ENCODE peak calls at places on chromosomes 7 and 10, in four cellular contexts. N, M, B and X are unnamed samples.

GRCh38 chr10:75572478-75572877 is 141.1 kb downstream of the LRMDA start:
- DNase-seq in N (no peak), M (no peak), B (no peak), X (no peak)

GRCh38 chr10:69642747-69643146 is 12.7 kb downstream of the FAM241B start:
- DNase-seq in N (no peak), M (no peak), B (no peak), X (no peak)

GRCh38 chr10:111233439-111233838 is 156.6 kb downstream of the ADRA2A start:
- DNase-seq in N (no peak), M (no peak), B (no peak), X (no peak)

GRCh38 chr7:3955026-3955425 is 654.0 kb downstream of the SDK1 start:
- DNase-seq in N (no peak), M (no peak), B (no peak), X (no peak)

GRCh38 chr10:84008878-84009277 is 130.4 kb upstream of the GHITM start:
- DNase-seq in N (no peak), M (peak), B (peak), X (no peak)

GRCh38 chr7:24102988-24103387 is 181.0 kb upstream of the NPY start:
- DNase-seq in N (no peak), M (no peak), B (no peak), X (no peak)

GRCh38 chr10:96683065-96683464 is 37.2 kb downstream of the PIK3AP1 start:
- DNase-seq in N (no peak), M (no peak), B (no peak), X (no peak)

GRCh38 chr10:7948601-7949000 is 105.9 kb upstream of the GATA3 start:
- DNase-seq in N (no peak), M (peak), B (no peak), X (no peak)

GRCh38 chr10:61271127-61271780 is 181.9 kb downstream of the TMEM26 start:
- DNase-seq in N (peak), M (peak), B (no peak), X (no peak)

GRCh38 chr7:117158941-117159705 is 163.7 kb downstream of the WNT2 start:
- DNase-seq in N (no peak), M (no peak), B (no peak), X (no peak)

GRCh38 chr10:122127943-122128342 is 139.0 kb downstream of the TACC2 start:
- DNase-seq in N (no peak), M (peak), B (no peak), X (no peak)

GRCh38 chr7:42511027-42511426 is 274.0 kb upstream of the GLI3 start:
- DNase-seq in N (no peak), M (no peak), B (no peak), X (no peak)

GRCh38 chr7:90303241-90303640 is 17.9 kb downstream of the FAM237B start:
- DNase-seq in N (no peak), M (no peak), B (no peak), X (no peak)

GRCh38 chr10:102133373-102134195 is 744 bp downstream of the PPRC1 start:
- DNase-seq in N (peak), M (peak), B (peak), X (no peak)

GRCh38 chr10:122850705-122851640 is 5.3 kb upstream of the CUZD1 start:
- DNase-seq in N (no peak), M (peak), B (no peak), X (no peak)

GRCh38 chr10:125683063-125683462 is at the start of gene TEX36:
- DNase-seq in N (no peak), M (no peak), B (no peak), X (no peak)

GRCh38 chr7:47095906-47096305 is 486.0 kb downstream of the TNS3 start:
- DNase-seq in N (no peak), M (no peak), B (no peak), X (no peak)

GRCh38 chr10:25261571-25261970 is 86.8 kb downstream of the GPR158 start:
- DNase-seq in N (no peak), M (no peak), B (no peak), X (no peak)

GRCh38 chr7:139583826-139584553 is 60.5 kb downstream of the CLEC2L start:
- DNase-seq in N (no peak), M (no peak), B (no peak), X (no peak)

GRCh38 chr10:77862595-77862994 is 64.0 kb downstream of the DLG5 start:
- DNase-seq in N (no peak), M (no peak), B (no peak), X (no peak)

GRCh38 chr10:3784510-3785250 is at the start of gene KLF6:
- DNase-seq in N (no peak), M (no peak), B (peak), X (no peak)

GRCh38 chr10:112631501-112632410 is 184.7 kb downstream of the VTI1A start:
- DNase-seq in N (peak), M (no peak), B (no peak), X (no peak)

GRCh38 chr7:131538071-131538790 is 18.2 kb downstream of the PODXL start:
- DNase-seq in N (no peak), M (peak), B (no peak), X (no peak)

GRCh38 chr10:61397175-61397986 is 55.8 kb downstream of the TMEM26 start:
- DNase-seq in N (no peak), M (peak), B (no peak), X (no peak)

GRCh38 chr7:55066479-55066878 is 47.7 kb downstream of the EGFR start:
- DNase-seq in N (peak), M (no peak), B (no peak), X (no peak)

GRCh38 chr10:59805043-59805442 is 51.8 kb upstream of the MRLN start:
- DNase-seq in N (peak), M (no peak), B (peak), X (no peak)

GRCh38 chr10:125848371-125848770 is 25.0 kb downstream of the BCCIP start:
- DNase-seq in N (no peak), M (no peak), B (no peak), X (no peak)

GRCh38 chr10:14259696-14260595 is 70.8 kb downstream of the FRMD4A start:
- DNase-seq in N (peak), M (no peak), B (no peak), X (no peak)

GRCh38 chr10:102055647-102056419 is at the start of gene ARMH3:
- DNase-seq in N (peak), M (peak), B (peak), X (peak)

GRCh38 chr10:97321032-97321806 is 2.1 kb downstream of the FRAT1 start:
- DNase-seq in N (no peak), M (peak), B (no peak), X (no peak)

GRCh38 chr7:76329479-76329878 is 27.0 kb downstream of the HSPB1 start:
- DNase-seq in N (no peak), M (no peak), B (no peak), X (no peak)

GRCh38 chr7:139523199-139523941 is at the start of gene CLEC2L:
- DNase-seq in N (no peak), M (no peak), B (peak), X (no peak)

GRCh38 chr7:40658731-40659130 is 523.9 kb downstream of the SUGCT start:
- DNase-seq in N (no peak), M (no peak), B (no peak), X (no peak)

GRCh38 chr10:35271086-35271834 is 65.0 kb upstream of the CCNY start:
- DNase-seq in N (no peak), M (no peak), B (no peak), X (no peak)
- H2AFZ ChIP-seq in N (no peak), M (no peak), B (no peak), X (no peak)

GRCh38 chr7:95687759-95688343 is 84.5 kb upstream of the DYNC1I1 start:
- DNase-seq in N (peak), M (peak), B (peak), X (no peak)

GRCh38 chr7:95684037-95684436 is 87.7 kb upstream of the PDK4 start:
- DNase-seq in N (peak), M (peak), B (no peak), X (no peak)

GRCh38 chr7:95682913-95683312 is 86.6 kb upstream of the PDK4 start:
- DNase-seq in N (no peak), M (no peak), B (no peak), X (no peak)

GRCh38 chr7:95686109-95686508 is 86.2 kb upstream of the DYNC1I1 start:
- DNase-seq in N (peak), M (peak), B (no peak), X (no peak)

GRCh38 chr7:95684505-95684904 is 87.8 kb upstream of the DYNC1I1 start:
- DNase-seq in N (no peak), M (no peak), B (no peak), X (no peak)
- TF ChIP-seq MYC in N (no peak), M (no peak), B (no peak), X (no peak)

GRCh38 chr10:110010076-110011069 is 2.6 kb downstream of the ADD3 start:
- DNase-seq in N (peak), M (no peak), B (no peak), X (peak)

GRCh38 chr10:110016037-110016436 is 8.3 kb downstream of the ADD3 start:
- DNase-seq in N (peak), M (peak), B (no peak), X (no peak)

GRCh38 chr10:110016957-110017514 is 9.3 kb downstream of the ADD3 start:
- DNase-seq in N (no peak), M (no peak), B (no peak), X (no peak)

GRCh38 chr10:110011679-110012078 is 3.9 kb downstream of the ADD3 start:
- DNase-seq in N (no peak), M (no peak), B (no peak), X (no peak)

GRCh38 chr10:110013615-110014293 is 6.0 kb downstream of the ADD3 start:
- DNase-seq in N (peak), M (no peak), B (no peak), X (no peak)
- H2AFZ ChIP-seq in N (no peak), M (no peak), B (no peak), X (peak)

GRCh38 chr7:84195295-84196006 is 862 bp upstream of the SEMA3A start:
- DNase-seq in N (no peak), M (no peak), B (no peak), X (no peak)
- TF ChIP-seq MYC in N (no peak), M (no peak), B (no peak), X (no peak)

DNA sequence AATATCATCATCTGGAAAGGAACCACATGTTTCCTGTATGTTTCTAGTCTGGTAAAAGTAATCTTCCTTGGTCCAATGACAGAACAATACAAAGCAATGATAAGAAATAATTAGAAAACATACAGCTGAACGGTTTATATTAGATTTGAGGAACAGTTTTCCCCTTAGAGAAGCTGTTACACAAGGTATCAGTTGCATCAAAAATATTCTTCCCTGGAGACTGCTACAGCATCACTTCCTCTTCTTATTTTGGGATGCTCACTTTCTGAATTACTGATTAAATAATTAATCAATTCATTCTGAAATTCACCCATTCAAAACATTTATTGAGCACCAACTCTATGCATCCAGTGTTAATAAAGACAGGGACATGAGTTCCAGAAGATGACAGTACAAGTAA is 8.4 kb upstream of the SFR1 start:
- DNase-seq in N (no peak), M (peak), B (no peak), X (no peak)
- H2AFZ ChIP-seq in N (no peak), M (peak), B (no peak), X (no peak)

DNA sequence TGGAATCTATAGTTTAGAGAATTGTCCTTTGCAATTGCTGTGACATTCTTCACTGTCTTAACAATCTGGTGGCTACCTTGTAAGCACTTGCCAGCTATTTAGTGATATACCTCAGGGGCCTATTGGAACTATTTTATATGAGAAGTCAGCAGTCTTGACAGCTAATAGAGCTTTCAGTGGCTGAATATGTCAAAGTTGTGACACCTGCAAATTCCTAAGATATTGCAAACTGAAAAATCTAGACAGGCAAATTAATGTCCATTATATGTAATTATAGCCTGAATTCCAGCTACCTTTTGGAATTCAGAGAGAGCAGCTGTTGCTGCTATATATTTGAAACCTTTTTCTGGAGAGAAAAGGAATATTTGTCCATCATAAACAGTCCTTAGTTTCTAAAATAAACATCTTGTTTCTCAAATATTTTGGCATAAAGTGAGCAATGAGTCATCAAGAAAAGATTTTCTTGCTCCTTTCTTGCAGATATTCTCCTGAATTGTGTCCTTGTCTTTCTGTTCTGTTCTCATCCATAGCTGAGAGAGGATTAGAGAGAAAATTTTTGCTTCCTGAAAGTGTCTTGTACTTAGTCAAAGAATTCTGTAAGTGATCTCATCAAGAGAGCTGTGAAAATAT is 408.9 kb upstream of the SEMA3D start:
- DNase-seq in N (no peak), M (peak), B (no peak), X (no peak)
- TF ChIP-seq MYC in N (no peak), M (no peak), B (no peak), X (no peak)

GRCh38 chr10:45257615-45258014 is 57.8 kb downstream of the OR13A1 start:
- DNase-seq in N (no peak), M (no peak), B (no peak), X (no peak)

GRCh38 chr10:45254892-45255291 is 60.5 kb downstream of the OR13A1 start:
- DNase-seq in N (no peak), M (no peak), B (no peak), X (no peak)

DNA sequence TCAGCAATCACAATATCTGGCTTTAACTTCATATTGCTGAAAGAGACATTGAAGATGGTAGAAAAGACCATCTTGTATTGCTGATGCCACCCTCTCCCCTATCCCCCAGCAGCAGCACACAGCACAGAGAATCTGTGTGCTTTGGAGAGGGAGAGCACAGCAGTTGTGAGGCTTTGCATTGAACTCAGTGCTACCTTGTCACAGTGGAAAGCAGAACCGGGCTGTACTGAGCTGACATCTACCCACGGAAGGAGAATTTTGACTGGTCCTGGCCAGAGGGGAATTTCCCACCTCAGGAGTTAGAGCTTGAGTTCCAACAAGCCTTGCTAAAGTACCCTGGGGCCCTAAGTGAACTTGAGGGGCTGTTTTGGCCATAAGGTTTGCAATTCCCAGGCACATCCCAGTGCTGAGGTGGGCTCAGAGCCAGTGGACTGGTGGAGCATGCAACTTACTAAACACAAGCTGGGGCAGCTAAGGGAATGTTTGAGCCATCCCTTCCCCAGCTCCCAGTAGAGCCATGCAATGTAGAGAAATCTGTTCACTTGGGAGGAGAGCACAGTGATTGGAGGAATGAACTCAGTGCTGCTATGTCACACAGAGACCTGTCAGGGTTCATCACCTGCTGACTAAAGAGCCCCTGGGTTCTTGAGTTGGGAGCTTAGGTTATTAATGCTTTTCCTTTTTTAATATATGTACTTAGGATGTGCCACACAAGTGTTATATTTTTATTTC is 62.1 kb downstream of the OR13A1 start:
- DNase-seq in N (no peak), M (no peak), B (no peak), X (peak)
- H2AFZ ChIP-seq in N (no peak), M (no peak), B (peak), X (peak)

DNA sequence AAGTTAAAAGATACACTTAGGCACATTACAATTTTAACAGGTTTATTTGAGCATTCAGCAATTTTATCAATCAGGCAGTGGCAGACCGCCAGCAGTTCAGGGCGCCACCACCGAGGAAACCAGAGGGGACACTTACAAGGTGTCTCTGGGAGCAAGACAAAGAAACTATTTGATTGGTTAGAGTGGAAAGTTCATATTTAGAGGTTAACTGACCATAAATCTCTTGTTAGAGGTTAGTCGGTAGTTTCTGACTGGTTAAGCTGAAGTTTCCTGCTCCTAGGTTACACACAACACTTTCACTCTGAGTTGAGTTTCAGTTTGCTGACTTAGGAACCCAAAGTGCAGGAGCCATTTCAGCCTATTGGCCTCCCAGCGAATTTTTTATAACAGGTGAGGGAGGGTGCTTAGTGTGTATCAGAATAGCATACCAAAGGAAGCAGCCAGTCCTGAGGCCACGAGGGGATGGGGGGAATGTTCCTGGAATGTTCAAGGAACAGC is 10.8 kb upstream of the PVRIG start:
- DNase-seq in N (no peak), M (no peak), B (peak), X (peak)
- TF ChIP-seq MYC in N (no peak), M (no peak), B (no peak), X (no peak)